ENCODE peak calls at places on chromosome 14, in nine cellular contexts. X is K562, H is GDM1, R is LoVo, J is BE2C, V is substantia nigra, Q is AG04450, K is anterior cingulate cortex, P is kidney tubule cell. N is an unnamed sample.
A peak's percentile ranks its signal among the peaks of the same experiment; 100 is the strongest.

GRCh38 chr14:39268393-39268792 is 34.7 kb downstream of the MIA2 start:
- DNase-seq in X (no peak), K (no peak), J (no peak), R (no peak), P (peak; percentile 29), Q (no peak), V (no peak), H (no peak), N (no peak)

GRCh38 chr14:76467843-76468242 is 91.9 kb downstream of the ESRRB start:
- DNase-seq in K (no peak), P (no peak), J (no peak), X (no peak), Q (no peak), R (no peak), V (no peak), H (no peak), N (no peak)

GRCh38 chr14:29191092-29191491 is 424.5 kb downstream of the FOXG1 start:
- DNase-seq in H (no peak), K (no peak), X (no peak), V (no peak), P (no peak), J (no peak), R (no peak), Q (no peak), N (no peak)

GRCh38 chr14:50797250-50798047 is 33.5 kb downstream of the NIN start:
- DNase-seq in R (no peak), H (no peak), J (no peak), K (no peak), V (no peak), P (peak; percentile 64), X (no peak), Q (no peak), N (no peak)

GRCh38 chr14:64201296-64201695 is 92.9 kb downstream of the ESR2 start:
- DNase-seq in Q (no peak), J (no peak), H (no peak), R (no peak), V (no peak), K (no peak), X (no peak), P (no peak), N (no peak)

GRCh38 chr14:102717211-102717610 is 60.0 kb upstream of the TRAF3 start:
- DNase-seq in K (no peak), X (no peak), J (peak; percentile 39), Q (no peak), P (no peak), V (no peak), H (no peak), R (no peak), N (no peak)

GRCh38 chr14:22847661-22848341 is 11.4 kb downstream of the MMP14 start:
- DNase-seq in V (no peak), H (no peak), P (peak; percentile 37), J (no peak), K (no peak), X (no peak), R (no peak), Q (no peak), N (no peak)

GRCh38 chr14:97178781-97179180 is 381.6 kb downstream of the VRK1 start:
- DNase-seq in X (no peak), V (no peak), Q (no peak), K (no peak), R (no peak), H (no peak), J (no peak), P (peak; percentile 40), N (no peak)

GRCh38 chr14:95222870-95223398 is 65.6 kb upstream of the DICER1 start:
- DNase-seq in H (no peak), Q (no peak), J (no peak), P (peak; percentile 51), K (no peak), R (no peak), V (peak; percentile 26), X (no peak), N (no peak)

GRCh38 chr14:55512421-55512820 is 67.6 kb upstream of the KTN1 start:
- DNase-seq in R (no peak), J (no peak), H (no peak), P (no peak), V (no peak), X (no peak), Q (no peak), K (no peak), N (no peak)

GRCh38 chr14:33846100-33846824 is 104.6 kb downstream of the EGLN3 start:
- DNase-seq in J (no peak), K (no peak), X (no peak), R (no peak), H (no peak), V (peak; percentile 3), P (no peak), Q (no peak), N (no peak)

GRCh38 chr14:35385042-35385839 is 19.3 kb downstream of the NFKBIA start:
- DNase-seq in V (peak; percentile 98), Q (no peak), X (peak; percentile 59), R (peak; percentile 79), P (peak; percentile 95), H (no peak), K (peak; percentile 53), J (peak; percentile 84), N (peak; percentile 69)

GRCh38 chr14:96104469-96105057 is 65.4 kb downstream of the C14orf132 start:
- DNase-seq in P (peak; percentile 96), J (no peak), R (no peak), X (no peak), V (no peak), H (no peak), K (no peak), Q (peak; percentile 99), N (peak; percentile 99)

GRCh38 chr14:61516957-61517356 is 178.4 kb upstream of the HIF1A start:
- DNase-seq in V (no peak), R (no peak), K (no peak), P (no peak), H (no peak), X (no peak), Q (no peak), J (no peak), N (no peak)

GRCh38 chr14:50954811-50955372 is 10.6 kb upstream of the PYGL start:
- DNase-seq in P (peak; percentile 78), R (no peak), X (peak; percentile 12), J (no peak), K (no peak), V (no peak), H (peak; percentile 29), Q (no peak), N (no peak)

GRCh38 chr14:103767306-103767894 is 51.8 kb downstream of the ZFYVE21 start:
- DNase-seq in X (no peak), R (no peak), H (no peak), K (no peak), V (no peak), J (no peak), P (no peak), Q (no peak), N (no peak)

GRCh38 chr14:77344597-77344996 is 23.8 kb downstream of the GSTZ1 start:
- DNase-seq in R (no peak), Q (no peak), K (no peak), X (no peak), J (no peak), P (no peak), V (no peak), H (no peak), N (no peak)

GRCh38 chr14:85948163-85948562 is 418.2 kb downstream of the FLRT2 start:
- DNase-seq in V (no peak), H (peak; percentile 23), Q (no peak), X (no peak), R (no peak), J (no peak), K (no peak), P (no peak), N (no peak)

GRCh38 chr14:67441672-67442071 is 29.7 kb upstream of the PLEK2 start:
- DNase-seq in Q (no peak), R (no peak), X (no peak), H (no peak), K (no peak), V (no peak), J (no peak), P (no peak), N (no peak)

GRCh38 chr14:99026471-99026870 is 245.5 kb downstream of the BCL11B start:
- DNase-seq in H (no peak), R (no peak), P (peak; percentile 3), X (no peak), V (no peak), K (no peak), J (peak; percentile 21), Q (no peak), N (no peak)

GRCh38 chr14:76194327-76194726 is 42.6 kb downstream of the GPATCH2L start:
- DNase-seq in R (no peak), P (no peak), V (no peak), X (no peak), K (no peak), Q (no peak), H (no peak), J (no peak), N (no peak)

GRCh38 chr14:106277503-106277902 is 751.1 kb downstream of the TMEM121 start:
- DNase-seq in H (no peak), J (peak; percentile 43), R (peak; percentile 27), P (peak; percentile 5), X (peak; percentile 49), K (no peak), V (no peak), Q (no peak), N (no peak)

GRCh38 chr14:42428996-42429395 is 822.3 kb downstream of the LRFN5 start:
- DNase-seq in J (no peak), Q (no peak), X (no peak), P (peak; percentile 61), V (no peak), K (no peak), H (no peak), R (no peak), N (no peak)

GRCh38 chr14:56065621-56066295 is 52.5 kb upstream of the PELI2 start:
- DNase-seq in V (no peak), X (no peak), K (no peak), J (no peak), P (peak; percentile 76), H (no peak), Q (no peak), R (no peak), N (no peak)

N was measured in AG09319.